ENCODE peak calls at places on chromosomes 16 and 17, in seven cellular contexts. One of them, this sample, is unnamed. For H3K4me1, the result is how much of the 10 kb centered on the place peaks cover.

GRCh38 chr17:50211249-50212120 is 10.1 kb upstream of the COL1A1 start:
- DNase-seq in transverse colon: no peak
- DNase-seq in adrenal gland: peak
- DNase-seq in fibroblast of lung: no peak
- DNase-seq in left ventricle myocardium inferior: no peak
- DNase-seq in H1: no peak
- DNase-seq in endothelial cell of umbilical vein: no peak
- DNase-seq in this sample: no peak

GRCh38 chr17:63993368-63993990 is 4.7 kb upstream of the PRR29 start:
- DNase-seq in transverse colon: no peak
- DNase-seq in adrenal gland: no peak
- DNase-seq in fibroblast of lung: no peak
- DNase-seq in left ventricle myocardium inferior: peak
- DNase-seq in H1: no peak
- DNase-seq in endothelial cell of umbilical vein: no peak
- DNase-seq in this sample: peak

GRCh38 chr17:44111777-44112176 is 11.7 kb downstream of the HDAC5 start:
- DNase-seq in transverse colon: no peak
- DNase-seq in adrenal gland: no peak
- DNase-seq in fibroblast of lung: no peak
- DNase-seq in left ventricle myocardium inferior: no peak
- DNase-seq in H1: no peak
- DNase-seq in endothelial cell of umbilical vein: no peak
- DNase-seq in this sample: no peak

GRCh38 chr17:41739661-41740352 is 5.4 kb upstream of the HAP1 start:
- DNase-seq in transverse colon: no peak
- DNase-seq in adrenal gland: no peak
- DNase-seq in fibroblast of lung: peak
- DNase-seq in left ventricle myocardium inferior: no peak
- DNase-seq in H1: no peak
- DNase-seq in endothelial cell of umbilical vein: no peak
- DNase-seq in this sample: no peak

GRCh38 chr16:3656491-3657468 is 2.3 kb downstream of the DNASE1 start:
- DNase-seq in transverse colon: no peak
- DNase-seq in adrenal gland: peak
- DNase-seq in fibroblast of lung: no peak
- DNase-seq in left ventricle myocardium inferior: no peak
- DNase-seq in H1: no peak
- DNase-seq in endothelial cell of umbilical vein: no peak
- DNase-seq in this sample: peak

GRCh38 chr17:42979511-42980273 is at the start of gene PTGES3L:
- DNase-seq in transverse colon: peak
- DNase-seq in adrenal gland: peak
- DNase-seq in fibroblast of lung: peak
- DNase-seq in left ventricle myocardium inferior: peak
- DNase-seq in H1: no peak
- DNase-seq in endothelial cell of umbilical vein: no peak
- DNase-seq in this sample: peak

GRCh38 chr17:46915596-46915995 is 7.4 kb upstream of the GOSR2 start:
- DNase-seq in transverse colon: no peak
- DNase-seq in adrenal gland: no peak
- DNase-seq in fibroblast of lung: no peak
- DNase-seq in left ventricle myocardium inferior: no peak
- DNase-seq in H1: no peak
- DNase-seq in endothelial cell of umbilical vein: no peak
- DNase-seq in this sample: no peak

GRCh38 chr17:69608808-69609494 is 194.5 kb downstream of the MAP2K6 start:
- DNase-seq in transverse colon: no peak
- DNase-seq in adrenal gland: peak
- DNase-seq in fibroblast of lung: peak
- DNase-seq in left ventricle myocardium inferior: no peak
- DNase-seq in H1: no peak
- DNase-seq in endothelial cell of umbilical vein: peak
- DNase-seq in this sample: no peak

GRCh38 chr16:84482951-84483881 is 21.2 kb downstream of the MEAK7 start:
- DNase-seq in transverse colon: no peak
- DNase-seq in adrenal gland: no peak
- DNase-seq in fibroblast of lung: no peak
- DNase-seq in left ventricle myocardium inferior: no peak
- DNase-seq in H1: no peak
- DNase-seq in endothelial cell of umbilical vein: no peak
- DNase-seq in this sample: no peak

GRCh38 chr16:78523212-78523995 is 423.9 kb downstream of the WWOX start:
- DNase-seq in transverse colon: no peak
- DNase-seq in adrenal gland: no peak
- DNase-seq in fibroblast of lung: no peak
- DNase-seq in left ventricle myocardium inferior: no peak
- DNase-seq in H1: no peak
- DNase-seq in endothelial cell of umbilical vein: no peak
- DNase-seq in this sample: no peak

GRCh38 chr17:2090804-2091534 is 36.1 kb downstream of the HIC1 start:
- DNase-seq in transverse colon: peak
- DNase-seq in adrenal gland: peak
- DNase-seq in fibroblast of lung: peak
- DNase-seq in left ventricle myocardium inferior: peak
- DNase-seq in H1: no peak
- DNase-seq in endothelial cell of umbilical vein: peak
- DNase-seq in this sample: no peak

DNA sequence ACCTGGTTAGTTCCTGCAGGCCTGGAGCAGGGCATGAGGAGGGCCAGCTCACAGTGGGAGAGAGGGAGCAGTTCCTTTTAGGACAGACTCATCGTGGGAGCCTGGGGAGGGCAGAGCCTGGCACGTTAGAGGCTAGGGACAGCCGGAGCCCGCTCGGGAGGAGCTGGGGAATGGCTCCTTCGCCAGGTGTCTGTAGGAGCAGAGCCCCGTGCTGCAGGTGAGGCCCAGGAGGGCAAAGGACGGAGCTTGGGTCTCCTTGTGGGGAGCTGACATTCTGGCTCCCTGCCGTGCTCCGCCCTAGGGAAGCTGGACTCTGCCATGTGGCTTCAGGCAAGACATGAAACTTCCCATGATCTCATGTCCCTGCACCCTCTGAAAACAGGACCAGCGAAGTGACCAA is 18.7 kb upstream of the MTSS2 start:
- DNase-seq in transverse colon: no peak
- DNase-seq in adrenal gland: no peak
- DNase-seq in fibroblast of lung: no peak
- DNase-seq in left ventricle myocardium inferior: no peak
- DNase-seq in H1: no peak
- DNase-seq in endothelial cell of umbilical vein: no peak
- DNase-seq in this sample: no peak
- H3K4me1 ChIP-seq in transverse colon: half or more
- H3K4me1 ChIP-seq in adrenal gland: under half
- H3K4me1 ChIP-seq in fibroblast of lung: half or more
- H3K4me1 ChIP-seq in left ventricle myocardium inferior: half or more
- H3K4me1 ChIP-seq in H1: under half
- H3K4me1 ChIP-seq in endothelial cell of umbilical vein: under half
- H3K4me1 ChIP-seq in this sample: half or more

DNA sequence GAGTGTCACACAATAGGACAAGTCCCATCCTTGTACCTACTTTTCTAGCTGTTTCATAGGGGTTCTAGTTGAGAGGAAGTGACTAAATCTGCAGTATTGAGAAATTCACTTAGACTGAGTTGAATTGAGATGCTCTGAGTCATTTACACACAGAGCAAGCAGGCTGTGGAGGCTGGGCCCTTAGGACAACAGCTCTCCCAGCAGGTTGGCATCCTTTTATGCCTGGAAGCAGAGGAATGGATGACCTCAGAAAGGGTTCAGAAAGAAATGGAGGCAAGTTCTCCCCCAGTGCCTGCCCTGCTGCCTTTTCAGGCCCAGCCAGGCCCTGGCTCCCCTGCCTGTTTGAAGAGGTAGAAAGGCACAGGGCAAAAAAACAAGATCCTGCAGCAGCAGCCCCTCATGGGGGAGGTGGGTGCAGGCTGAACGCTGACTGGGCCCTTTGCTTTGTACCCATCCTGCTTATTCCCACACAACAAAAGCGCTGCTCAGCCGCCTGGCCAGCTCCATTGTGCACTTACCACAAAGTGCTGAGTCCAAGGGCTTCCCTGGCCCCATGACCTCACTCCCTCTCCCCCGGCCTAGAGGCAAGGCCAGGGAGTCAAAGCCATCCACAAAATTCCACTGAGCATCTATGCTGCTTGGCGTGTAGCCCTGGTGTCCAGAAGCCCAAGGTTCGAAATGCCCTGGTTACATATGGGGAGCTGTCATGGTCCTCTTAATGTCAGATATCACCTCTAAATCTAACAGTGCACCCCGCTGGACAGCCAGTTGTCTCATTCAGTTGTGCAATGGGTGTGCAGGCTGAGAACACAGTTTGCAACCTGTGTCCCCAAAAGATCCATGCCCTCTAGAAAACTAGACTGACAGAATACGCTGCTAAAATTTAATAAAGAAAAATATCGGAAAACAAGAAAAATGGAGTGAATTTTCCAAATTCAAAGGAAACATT is 5.4 kb upstream of the CRYBA1 start:
- DNase-seq in transverse colon: no peak
- DNase-seq in adrenal gland: peak
- DNase-seq in fibroblast of lung: peak
- DNase-seq in left ventricle myocardium inferior: no peak
- DNase-seq in H1: peak
- DNase-seq in endothelial cell of umbilical vein: peak
- DNase-seq in this sample: no peak
- TF ChIP-seq CTCF in transverse colon: no peak
- TF ChIP-seq CTCF in adrenal gland: no peak
- TF ChIP-seq CTCF in fibroblast of lung: no peak
- TF ChIP-seq CTCF in left ventricle myocardium inferior: no peak
- TF ChIP-seq CTCF in H1: no peak
- TF ChIP-seq CTCF in endothelial cell of umbilical vein: no peak
- TF ChIP-seq CTCF in this sample: no peak

DNA sequence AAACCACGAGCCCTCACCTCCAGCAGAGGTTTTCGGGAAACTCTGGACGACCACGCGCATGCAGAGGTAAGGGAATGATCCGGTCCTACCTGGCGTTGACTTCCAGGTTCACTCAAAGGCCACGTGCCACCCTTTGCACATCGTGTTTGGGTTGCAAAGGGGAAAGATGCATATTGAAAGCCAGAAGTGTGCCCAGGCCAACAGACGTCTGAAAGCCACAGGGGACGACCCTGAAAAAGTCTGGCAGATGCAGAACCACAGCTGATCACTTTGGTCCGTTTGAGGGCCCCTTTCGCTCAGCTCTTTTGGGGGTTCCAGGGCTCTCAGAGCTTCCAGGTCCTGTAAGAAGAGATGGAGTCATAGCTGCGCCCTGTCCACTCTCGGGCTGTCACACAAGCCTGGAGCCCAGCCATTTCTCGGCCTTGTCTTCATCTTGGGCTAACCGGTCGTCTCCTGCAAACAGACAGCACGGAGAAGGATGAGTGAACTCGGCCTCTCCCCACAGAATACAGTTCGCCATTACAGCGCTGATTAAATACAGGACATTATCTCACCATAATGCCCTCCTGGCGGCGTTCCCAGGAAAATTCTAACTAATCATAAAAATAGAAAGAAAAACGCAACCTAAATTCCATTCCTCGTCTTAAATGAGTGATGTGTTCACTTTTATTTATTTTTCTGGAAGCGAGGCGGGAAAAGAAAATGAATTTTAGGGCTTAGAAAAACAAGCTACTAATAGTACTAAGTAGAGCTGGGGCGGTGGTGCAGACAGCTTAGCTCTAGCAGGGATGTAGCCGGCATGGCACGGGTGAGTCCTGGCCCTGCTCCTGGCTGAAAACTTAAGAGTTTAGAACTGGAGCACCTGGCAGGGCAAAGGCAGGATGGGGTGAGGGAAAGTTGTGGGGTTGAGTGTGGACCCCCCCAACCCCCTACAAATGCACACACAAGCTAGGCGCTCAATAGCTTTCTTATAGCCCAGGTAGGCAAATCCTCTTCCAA is 45.5 kb upstream of the ZFHX3 start:
- DNase-seq in transverse colon: no peak
- DNase-seq in adrenal gland: no peak
- DNase-seq in fibroblast of lung: peak
- DNase-seq in left ventricle myocardium inferior: no peak
- DNase-seq in H1: no peak
- DNase-seq in endothelial cell of umbilical vein: peak
- DNase-seq in this sample: no peak
- H3K27ac ChIP-seq in transverse colon: no peak
- H3K27ac ChIP-seq in adrenal gland: no peak
- H3K27ac ChIP-seq in fibroblast of lung: no peak
- H3K27ac ChIP-seq in left ventricle myocardium inferior: peak
- H3K27ac ChIP-seq in H1: no peak
- H3K27ac ChIP-seq in endothelial cell of umbilical vein: peak
- H3K27ac ChIP-seq in this sample: no peak

GRCh38 chr17:57445772-57446472 is 189.6 kb downstream of the MSI2 start:
- DNase-seq in transverse colon: no peak
- DNase-seq in adrenal gland: peak
- DNase-seq in fibroblast of lung: peak
- DNase-seq in left ventricle myocardium inferior: no peak
- DNase-seq in H1: no peak
- DNase-seq in endothelial cell of umbilical vein: no peak
- DNase-seq in this sample: no peak

GRCh38 chr17:57445051-57445450 is 188.7 kb downstream of the MSI2 start:
- DNase-seq in transverse colon: no peak
- DNase-seq in adrenal gland: no peak
- DNase-seq in fibroblast of lung: peak
- DNase-seq in left ventricle myocardium inferior: no peak
- DNase-seq in H1: no peak
- DNase-seq in endothelial cell of umbilical vein: no peak
- DNase-seq in this sample: no peak

GRCh38 chr17:57442914-57443571 is 186.7 kb downstream of the MSI2 start:
- DNase-seq in transverse colon: peak
- DNase-seq in adrenal gland: peak
- DNase-seq in fibroblast of lung: peak
- DNase-seq in left ventricle myocardium inferior: peak
- DNase-seq in H1: no peak
- DNase-seq in endothelial cell of umbilical vein: peak
- DNase-seq in this sample: no peak

GRCh38 chr17:57443781-57444180 is 187.5 kb downstream of the MSI2 start:
- DNase-seq in transverse colon: no peak
- DNase-seq in adrenal gland: no peak
- DNase-seq in fibroblast of lung: no peak
- DNase-seq in left ventricle myocardium inferior: no peak
- DNase-seq in H1: no peak
- DNase-seq in endothelial cell of umbilical vein: no peak
- DNase-seq in this sample: no peak

GRCh38 chr17:57444632-57445031 is 188.3 kb downstream of the MSI2 start:
- DNase-seq in transverse colon: no peak
- DNase-seq in adrenal gland: no peak
- DNase-seq in fibroblast of lung: no peak
- DNase-seq in left ventricle myocardium inferior: no peak
- DNase-seq in H1: no peak
- DNase-seq in endothelial cell of umbilical vein: no peak
- DNase-seq in this sample: no peak
- H3K4me1 ChIP-seq in transverse colon: under half
- H3K4me1 ChIP-seq in adrenal gland: half or more
- H3K4me1 ChIP-seq in fibroblast of lung: under half
- H3K4me1 ChIP-seq in left ventricle myocardium inferior: half or more
- H3K4me1 ChIP-seq in H1: under half
- H3K4me1 ChIP-seq in endothelial cell of umbilical vein: under half
- H3K4me1 ChIP-seq in this sample: under half